ENCODE peak calls at places on chromosomes 12 and 14, in seven cellular contexts. K, M, H, Y, S, B and T are unnamed samples.

GRCh38 chr12:64672925-64673409 is 62.7 kb downstream of the RASSF3 start:
- DNase-seq in M (peak), Y (peak), H (no peak), S (peak), K (peak), B (peak), T (no peak)

GRCh38 chr14:59360923-59361794 is 104.0 kb downstream of the GPR135 start:
- DNase-seq in M (peak), H (no peak), K (peak), Y (peak), B (peak), S (peak), T (no peak)

GRCh38 chr14:78342879-78343278 is 172.7 kb downstream of the NRXN3 start:
- DNase-seq in Y (no peak), B (no peak), S (no peak), M (no peak), H (no peak), K (no peak), T (no peak)

GRCh38 chr12:93447555-93448265 is 6.0 kb upstream of the UBE2N start:
- DNase-seq in M (no peak), H (no peak), Y (no peak), S (no peak), K (no peak), B (no peak), T (no peak)

GRCh38 chr12:93803408-93803807 is 126.2 kb downstream of the CRADD start:
- DNase-seq in K (peak), S (peak), Y (peak), M (peak), H (peak), B (no peak), T (no peak)

GRCh38 chr12:74747305-74747704 is 209.7 kb downstream of the ATXN7L3B start:
- DNase-seq in M (peak), K (peak), Y (peak), H (no peak), B (no peak), S (peak), T (no peak)

GRCh38 chr12:53221203-53222076 is 10.6 kb downstream of the RARG start:
- DNase-seq in K (peak), B (no peak), H (peak), M (peak), Y (peak), S (peak), T (peak)

GRCh38 chr12:101691697-101692096 is 5.7 kb upstream of the CHPT1 start:
- DNase-seq in H (no peak), B (no peak), Y (no peak), S (no peak), M (no peak), K (no peak), T (no peak)

GRCh38 chr12:14716848-14717444 is 20.5 kb upstream of the GUCY2C start:
- DNase-seq in K (peak), Y (peak), S (peak), B (no peak), M (peak), H (peak), T (no peak)

GRCh38 chr14:85688024-85688423 is 158.1 kb downstream of the FLRT2 start:
- DNase-seq in H (no peak), M (peak), K (peak), B (no peak), S (no peak), Y (peak), T (no peak)

GRCh38 chr14:100539319-100539645 is 47.9 kb downstream of the BEGAIN start:
- DNase-seq in H (no peak), K (no peak), M (no peak), S (no peak), B (no peak), Y (no peak), T (no peak)

GRCh38 chr12:53985358-53985899 is 483 bp downstream of the HOXC10 start:
- DNase-seq in Y (no peak), B (no peak), K (no peak), S (no peak), M (no peak), H (no peak), T (no peak)

GRCh38 chr12:123801573-123802178 is 39.6 kb downstream of the DNAH10 start:
- DNase-seq in H (peak), S (peak), B (no peak), M (peak), K (peak), Y (peak), T (no peak)

GRCh38 chr14:96423446-96424103 is 31.6 kb downstream of the AK7 start:
- DNase-seq in K (no peak), B (no peak), M (no peak), Y (no peak), H (no peak), S (no peak), T (no peak)

GRCh38 chr12:101969-102878 is 35.7 kb downstream of the IQSEC3 start:
- DNase-seq in Y (no peak), M (no peak), S (no peak), H (no peak), B (no peak), K (no peak), T (no peak)